ENCODE peak calls at places on chromosome 12, in six cellular contexts. One of them, this sample, is unnamed.

GRCh38 chr12:6834873-6835272 is 5.9 kb upstream of the GNB3 start:
- DNase-seq in mesenchymal stem cell: no peak
- DNase-seq in A172: no peak
- DNase-seq in body of pancreas: no peak
- DNase-seq in retinal pigment epithelial cell: no peak
- DNase-seq in memory B cell: no peak
- DNase-seq in this sample: no peak

GRCh38 chr12:2373307-2373706 is 320.5 kb downstream of the CACNA1C start:
- DNase-seq in mesenchymal stem cell: no peak
- DNase-seq in A172: no peak
- DNase-seq in body of pancreas: no peak
- DNase-seq in retinal pigment epithelial cell: no peak
- DNase-seq in memory B cell: no peak
- DNase-seq in this sample: no peak

GRCh38 chr12:65663648-65664047 is 160.6 kb upstream of the HMGA2 start:
- DNase-seq in mesenchymal stem cell: peak
- DNase-seq in A172: peak
- DNase-seq in body of pancreas: no peak
- DNase-seq in retinal pigment epithelial cell: no peak
- DNase-seq in memory B cell: no peak
- DNase-seq in this sample: no peak

GRCh38 chr12:110530511-110530910 is 28.4 kb downstream of the RAD9B start:
- DNase-seq in mesenchymal stem cell: peak
- DNase-seq in A172: no peak
- DNase-seq in body of pancreas: no peak
- DNase-seq in retinal pigment epithelial cell: no peak
- DNase-seq in memory B cell: no peak
- DNase-seq in this sample: no peak

GRCh38 chr12:96710127-96710745 is 196.8 kb upstream of the NEDD1 start:
- DNase-seq in mesenchymal stem cell: no peak
- DNase-seq in A172: no peak
- DNase-seq in body of pancreas: no peak
- DNase-seq in retinal pigment epithelial cell: no peak
- DNase-seq in memory B cell: no peak
- DNase-seq in this sample: no peak

GRCh38 chr12:119691202-119691846 is 23.4 kb downstream of the PRKAB1 start:
- DNase-seq in mesenchymal stem cell: no peak
- DNase-seq in A172: no peak
- DNase-seq in body of pancreas: no peak
- DNase-seq in retinal pigment epithelial cell: no peak
- DNase-seq in memory B cell: no peak
- DNase-seq in this sample: no peak

GRCh38 chr12:51238037-51238509 is 553 bp upstream of the DAZAP2 start:
- DNase-seq in mesenchymal stem cell: no peak
- DNase-seq in A172: peak
- DNase-seq in body of pancreas: peak
- DNase-seq in retinal pigment epithelial cell: no peak
- DNase-seq in memory B cell: no peak
- DNase-seq in this sample: no peak

GRCh38 chr12:66803972-66804371 is 125.1 kb upstream of the GRIP1 start:
- DNase-seq in mesenchymal stem cell: no peak
- DNase-seq in A172: no peak
- DNase-seq in body of pancreas: no peak
- DNase-seq in retinal pigment epithelial cell: no peak
- DNase-seq in memory B cell: no peak
- DNase-seq in this sample: no peak

GRCh38 chr12:111596985-111597730 is 2.0 kb downstream of the ATXN2 start:
- DNase-seq in mesenchymal stem cell: peak
- DNase-seq in A172: peak
- DNase-seq in body of pancreas: peak
- DNase-seq in retinal pigment epithelial cell: no peak
- DNase-seq in memory B cell: no peak
- DNase-seq in this sample: peak

GRCh38 chr12:49784756-49785409 is 43.3 kb downstream of the NCKAP5L start:
- DNase-seq in mesenchymal stem cell: peak
- DNase-seq in A172: peak
- DNase-seq in body of pancreas: no peak
- DNase-seq in retinal pigment epithelial cell: no peak
- DNase-seq in memory B cell: no peak
- DNase-seq in this sample: no peak

GRCh38 chr12:99122959-99123358 is 477.9 kb downstream of the APAF1 start:
- DNase-seq in mesenchymal stem cell: no peak
- DNase-seq in A172: no peak
- DNase-seq in body of pancreas: no peak
- DNase-seq in retinal pigment epithelial cell: no peak
- DNase-seq in memory B cell: no peak
- DNase-seq in this sample: no peak

GRCh38 chr12:18583655-18584054 is 154.2 kb downstream of the PLCZ1 start:
- DNase-seq in mesenchymal stem cell: no peak
- DNase-seq in A172: no peak
- DNase-seq in body of pancreas: no peak
- DNase-seq in retinal pigment epithelial cell: no peak
- DNase-seq in memory B cell: no peak
- DNase-seq in this sample: no peak

GRCh38 chr12:75528272-75528671 is 16.9 kb upstream of the KRR1 start:
- DNase-seq in mesenchymal stem cell: no peak
- DNase-seq in A172: no peak
- DNase-seq in body of pancreas: no peak
- DNase-seq in retinal pigment epithelial cell: no peak
- DNase-seq in memory B cell: no peak
- DNase-seq in this sample: no peak

GRCh38 chr12:59559702-59560101 is 36.1 kb upstream of the SLC16A7 start:
- DNase-seq in mesenchymal stem cell: no peak
- DNase-seq in A172: no peak
- DNase-seq in body of pancreas: no peak
- DNase-seq in retinal pigment epithelial cell: no peak
- DNase-seq in memory B cell: no peak
- DNase-seq in this sample: no peak

GRCh38 chr12:1724250-1724649 is 33.4 kb downstream of the ADIPOR2 start:
- DNase-seq in mesenchymal stem cell: no peak
- DNase-seq in A172: no peak
- DNase-seq in body of pancreas: no peak
- DNase-seq in retinal pigment epithelial cell: no peak
- DNase-seq in memory B cell: no peak
- DNase-seq in this sample: no peak

GRCh38 chr12:31466768-31467167 is 124.2 kb downstream of the DENND5B start:
- DNase-seq in mesenchymal stem cell: no peak
- DNase-seq in A172: no peak
- DNase-seq in body of pancreas: no peak
- DNase-seq in retinal pigment epithelial cell: no peak
- DNase-seq in memory B cell: no peak
- DNase-seq in this sample: no peak

GRCh38 chr12:65741662-65742480 is 82.4 kb upstream of the HMGA2 start:
- DNase-seq in mesenchymal stem cell: peak
- DNase-seq in A172: no peak
- DNase-seq in body of pancreas: peak
- DNase-seq in retinal pigment epithelial cell: no peak
- DNase-seq in memory B cell: no peak
- DNase-seq in this sample: no peak

GRCh38 chr12:591571-592505 is 71.4 kb downstream of the NINJ2 start:
- DNase-seq in mesenchymal stem cell: no peak
- DNase-seq in A172: no peak
- DNase-seq in body of pancreas: peak
- DNase-seq in retinal pigment epithelial cell: no peak
- DNase-seq in memory B cell: no peak
- DNase-seq in this sample: no peak

GRCh38 chr12:75814856-75815754 is 216.5 kb downstream of the PHLDA1 start:
- DNase-seq in mesenchymal stem cell: peak
- DNase-seq in A172: peak
- DNase-seq in body of pancreas: no peak
- DNase-seq in retinal pigment epithelial cell: peak
- DNase-seq in memory B cell: no peak
- DNase-seq in this sample: no peak

GRCh38 chr12:51533799-51534198 is 57.2 kb upstream of the SCN8A start:
- DNase-seq in mesenchymal stem cell: peak
- DNase-seq in A172: no peak
- DNase-seq in body of pancreas: no peak
- DNase-seq in retinal pigment epithelial cell: no peak
- DNase-seq in memory B cell: no peak
- DNase-seq in this sample: no peak

GRCh38 chr12:109741286-109741969 is 27.8 kb downstream of the FAM222A start:
- DNase-seq in mesenchymal stem cell: no peak
- DNase-seq in A172: no peak
- DNase-seq in body of pancreas: peak
- DNase-seq in retinal pigment epithelial cell: no peak
- DNase-seq in memory B cell: no peak
- DNase-seq in this sample: peak

GRCh38 chr12:129788506-129788905 is 115.3 kb downstream of the TMEM132D start:
- DNase-seq in mesenchymal stem cell: no peak
- DNase-seq in A172: no peak
- DNase-seq in body of pancreas: no peak
- DNase-seq in retinal pigment epithelial cell: peak
- DNase-seq in memory B cell: no peak
- DNase-seq in this sample: no peak

GRCh38 chr12:111761099-111761498 is 5.6 kb upstream of the ALDH2 start:
- DNase-seq in mesenchymal stem cell: no peak
- DNase-seq in A172: no peak
- DNase-seq in body of pancreas: no peak
- DNase-seq in retinal pigment epithelial cell: no peak
- DNase-seq in memory B cell: no peak
- DNase-seq in this sample: no peak

GRCh38 chr12:112798019-112798760 is 6.6 kb downstream of the RPH3A start:
- DNase-seq in mesenchymal stem cell: no peak
- DNase-seq in A172: peak
- DNase-seq in body of pancreas: no peak
- DNase-seq in retinal pigment epithelial cell: no peak
- DNase-seq in memory B cell: no peak
- DNase-seq in this sample: no peak

GRCh38 chr12:58346032-58346632 is 404.8 kb downstream of the ATP23 start:
- DNase-seq in mesenchymal stem cell: peak
- DNase-seq in A172: peak
- DNase-seq in body of pancreas: no peak
- DNase-seq in retinal pigment epithelial cell: no peak
- DNase-seq in memory B cell: no peak
- DNase-seq in this sample: no peak

GRCh38 chr12:38417101-38417500 is 100.5 kb downstream of the ALG10B start:
- DNase-seq in mesenchymal stem cell: no peak
- DNase-seq in A172: no peak
- DNase-seq in body of pancreas: no peak
- DNase-seq in retinal pigment epithelial cell: no peak
- DNase-seq in memory B cell: no peak
- DNase-seq in this sample: no peak

GRCh38 chr12:122072031-122072970 is 6.3 kb upstream of the MLXIP start:
- DNase-seq in mesenchymal stem cell: peak
- DNase-seq in A172: peak
- DNase-seq in body of pancreas: peak
- DNase-seq in retinal pigment epithelial cell: no peak
- DNase-seq in memory B cell: no peak
- DNase-seq in this sample: peak